ENCODE peak calls at places on chromosome 20, in nine cellular contexts. C is lower lobe of right lung, M is transverse colon, Z is uterus, X is heart left ventricle, V is cardiac muscle cell, T is GM23338, U is Peyer's patch, J is Panc1. N is an unnamed sample. For H3K36me3, the result is how much of the 10 kb centered on the place peaks cover.

GRCh38 chr20:10909803-10910202 is 236.0 kb upstream of the JAG1 start:
- DNase-seq in M (no peak), X (no peak), T (no peak), J (no peak), V (no peak), Z (no peak), U (no peak), C (no peak), N (no peak)

GRCh38 chr20:10507052-10507451 is 71.9 kb downstream of the SLX4IP start:
- DNase-seq in M (no peak), T (no peak), U (no peak), V (no peak), Z (no peak), J (no peak), C (no peak), X (no peak), N (no peak)

GRCh38 chr20:23050847-23051627 is 1.6 kb upstream of the THBD start:
- DNase-seq in U (no peak), J (no peak), V (peak), T (peak), C (peak), X (peak), Z (peak), M (peak), N (no peak)

GRCh38 chr20:11755071-11755881 is 162.4 kb upstream of the BTBD3 start:
- DNase-seq in C (no peak), X (no peak), T (no peak), Z (no peak), U (no peak), V (no peak), M (no peak), J (no peak), N (no peak)

GRCh38 chr20:6533828-6534388 is 233.6 kb upstream of the BMP2 start:
- DNase-seq in V (no peak), U (no peak), J (no peak), T (peak), X (no peak), M (no peak), Z (no peak), C (no peak), N (no peak)

GRCh38 chr20:4102381-4102780 is 87.0 kb upstream of the RNF24 start:
- DNase-seq in V (no peak), T (no peak), Z (no peak), U (no peak), M (no peak), X (no peak), J (no peak), C (no peak), N (no peak)

GRCh38 chr20:59424976-59425375 is 124.6 kb downstream of the EDN3 start:
- DNase-seq in M (no peak), V (no peak), Z (no peak), J (no peak), U (no peak), T (no peak), X (no peak), C (no peak), N (no peak)

GRCh38 chr20:64152906-64153305 is 11.3 kb upstream of the MYT1 start:
- DNase-seq in V (no peak), U (no peak), C (peak), M (no peak), T (no peak), X (no peak), J (no peak), Z (no peak), N (no peak)

GRCh38 chr20:49285813-49286494 is 8.1 kb upstream of the ZNFX1 start:
- DNase-seq in U (no peak), T (no peak), J (no peak), C (no peak), M (no peak), V (no peak), Z (no peak), X (no peak), N (no peak)

DNA sequence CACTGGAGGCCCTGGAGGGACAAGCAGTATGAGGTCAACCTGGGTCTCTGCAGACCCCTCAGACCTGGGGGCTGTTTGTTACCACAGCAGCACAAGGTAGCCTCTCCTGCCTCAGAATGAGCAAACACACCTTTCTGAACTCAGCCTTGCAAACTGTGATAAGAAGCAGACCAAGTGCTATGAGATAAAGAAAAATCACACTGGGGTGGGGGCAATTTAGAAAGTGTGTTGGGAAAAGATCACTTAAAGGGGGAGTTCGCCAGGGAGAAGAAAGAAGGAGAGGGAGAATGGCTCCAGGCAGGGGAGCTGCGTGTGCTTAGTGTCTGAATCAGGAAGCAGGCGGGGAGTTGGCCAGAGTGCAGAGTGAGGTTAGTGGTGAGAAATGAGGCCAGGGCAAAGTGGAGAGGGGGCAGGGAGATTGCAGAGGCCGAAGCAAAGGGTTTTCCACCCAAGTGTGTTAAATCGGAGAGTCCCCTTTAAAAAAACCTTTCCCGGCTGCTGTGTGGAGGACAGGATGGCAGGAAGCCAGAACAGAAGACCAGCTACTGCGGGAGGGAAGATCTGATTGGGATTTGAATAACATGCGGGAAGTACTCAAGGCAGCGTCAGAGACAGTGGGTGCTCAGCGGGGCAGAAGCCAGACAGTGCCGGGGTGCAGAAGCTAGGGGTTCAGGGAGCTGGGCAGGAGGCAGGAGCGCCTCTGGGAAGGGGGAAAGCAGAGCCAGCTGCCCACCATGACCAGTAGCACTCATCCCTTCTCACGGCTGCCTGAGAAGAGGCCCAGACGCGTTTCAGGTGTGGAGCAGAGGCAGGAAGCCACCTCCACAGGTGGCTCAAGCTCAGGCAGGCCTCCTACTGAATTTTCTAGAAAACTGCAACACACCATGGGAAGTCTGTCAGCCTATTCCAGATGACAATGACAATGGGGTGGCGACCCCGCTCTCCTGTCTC is 9.0 kb downstream of the ADA start:
- DNase-seq in X (peak), M (peak), U (peak), J (no peak), T (peak), Z (peak), V (peak), C (peak), N (no peak)
- H3K4me3 ChIP-seq in X (peak), M (no peak), U (peak), J (no peak), T (no peak), Z (no peak), V (no peak), C (peak), N (peak)

GRCh38 chr20:37382539-37383120 is 36.7 kb downstream of the SRC start:
- DNase-seq in X (no peak), M (no peak), V (no peak), C (peak), Z (no peak), T (no peak), J (no peak), U (no peak), N (no peak)
- H3K27ac ChIP-seq in X (no peak), M (no peak), V (no peak), C (no peak), Z (no peak), T (no peak), J (no peak), U (no peak), N (no peak)

GRCh38 chr20:9131841-9132240 is 63.0 kb downstream of the PLCB4 start:
- DNase-seq in C (no peak), T (no peak), V (no peak), U (no peak), M (no peak), X (no peak), J (no peak), Z (no peak), N (no peak)

GRCh38 chr20:9139106-9139808 is 70.4 kb downstream of the PLCB4 start:
- DNase-seq in J (no peak), M (no peak), C (no peak), Z (no peak), V (no peak), X (no peak), T (no peak), U (no peak), N (no peak)

GRCh38 chr20:9140172-9140760 is 71.4 kb downstream of the PLCB4 start:
- DNase-seq in T (no peak), J (no peak), X (no peak), Z (no peak), C (no peak), M (no peak), V (no peak), U (no peak), N (no peak)

GRCh38 chr20:9141070-9141469 is 72.2 kb downstream of the PLCB4 start:
- DNase-seq in X (no peak), V (no peak), M (no peak), T (no peak), C (no peak), J (no peak), U (no peak), Z (no peak), N (no peak)

DNA sequence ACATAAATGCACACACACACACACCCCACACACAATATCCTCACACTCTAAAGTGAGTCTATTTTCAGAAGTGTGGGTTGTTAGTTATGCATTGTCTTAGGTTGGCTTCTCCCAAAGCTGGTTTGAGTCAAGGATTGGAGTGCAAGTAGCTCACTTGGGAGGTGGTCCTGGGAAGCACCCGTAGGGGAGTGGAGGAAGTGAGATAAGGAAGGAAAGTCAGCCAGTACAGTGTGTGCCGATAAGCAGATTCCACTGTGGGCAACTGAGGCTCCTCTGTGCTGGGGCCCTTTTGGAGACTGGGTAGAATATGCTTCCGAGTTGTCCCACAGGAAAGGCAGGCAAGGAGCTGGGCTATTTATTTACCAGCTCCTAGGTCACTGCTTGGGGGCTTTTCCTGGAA is 67.2 kb downstream of the PLCB4 start:
- DNase-seq in T (no peak), M (no peak), U (no peak), Z (no peak), V (no peak), C (no peak), X (no peak), J (no peak), N (no peak)
- H3K36me3 ChIP-seq in T (under half), M (under half), U (under half), Z (under half), V (under half), C (under half), X (under half), J (under half), N (under half)

GRCh38 chr20:62230696-62231095 is 7.6 kb upstream of the OSBPL2 start:
- DNase-seq in T (no peak), J (no peak), Z (no peak), X (no peak), M (no peak), C (no peak), V (no peak), U (no peak), N (no peak)

GRCh38 chr20:62231292-62231691 is 7.0 kb upstream of the OSBPL2 start:
- DNase-seq in V (no peak), J (no peak), C (no peak), T (no peak), Z (no peak), M (no peak), U (no peak), X (no peak), N (no peak)

GRCh38 chr20:62229667-62230066 is 8.7 kb upstream of the OSBPL2 start:
- DNase-seq in C (no peak), X (no peak), J (no peak), U (no peak), Z (no peak), M (no peak), T (no peak), V (no peak), N (no peak)

GRCh38 chr20:62228982-62229545 is 9.0 kb upstream of the HRH3 start:
- DNase-seq in T (no peak), J (no peak), Z (no peak), U (no peak), M (no peak), X (no peak), C (no peak), V (no peak), N (no peak)

DNA sequence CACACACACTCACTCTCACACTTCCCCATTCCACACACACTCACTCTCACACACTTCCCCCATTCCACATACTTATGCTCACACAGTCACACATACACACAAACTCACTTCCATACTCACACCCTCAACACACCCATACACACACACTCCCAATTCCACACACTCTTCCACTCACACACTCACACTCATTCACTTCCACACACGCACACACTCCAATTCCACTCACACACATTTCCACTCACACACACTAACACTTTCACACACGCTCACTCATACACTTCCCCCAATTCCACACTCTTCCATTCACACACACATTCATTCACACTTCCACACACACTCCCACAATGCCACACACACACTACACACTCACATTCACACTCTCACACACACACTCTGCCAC is 8.0 kb upstream of the OSBPL2 start:
- DNase-seq in C (no peak), J (no peak), U (no peak), Z (no peak), V (no peak), X (no peak), T (no peak), M (no peak), N (no peak)
- H3K4me3 ChIP-seq in C (no peak), J (no peak), U (no peak), Z (no peak), V (no peak), X (no peak), T (no peak), M (no peak), N (no peak)

DNA sequence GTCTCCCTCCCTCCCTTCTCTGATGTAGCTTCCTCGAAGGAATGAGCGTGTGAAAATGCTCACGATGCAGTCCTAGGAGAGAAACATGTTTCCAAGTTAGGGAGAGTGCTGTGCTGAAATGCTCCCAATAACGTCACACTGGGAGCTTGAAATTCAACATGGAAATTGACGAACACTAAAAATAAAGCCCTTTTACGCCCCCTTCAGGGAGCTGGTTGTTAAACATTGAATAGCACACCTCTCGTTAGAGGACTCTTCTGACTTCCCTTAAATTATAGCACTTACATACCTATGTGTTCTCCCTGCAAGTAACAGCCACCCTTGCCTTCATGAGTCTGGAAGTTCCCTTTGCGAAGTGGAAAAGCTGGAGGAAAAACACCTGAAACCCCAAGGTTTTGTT is 88.6 kb downstream of the BFSP1 start:
- DNase-seq in T (peak), C (no peak), M (no peak), V (peak), X (no peak), U (no peak), Z (no peak), J (no peak), N (no peak)
- H3K27ac ChIP-seq in T (no peak), C (no peak), M (no peak), V (no peak), X (no peak), U (no peak), Z (no peak), J (no peak), N (no peak)